ENCODE peak calls at places on chromosome 6, in seven cellular contexts. T is AG09309, X is astrocyte, U is fibroblast of pulmonary artery, B is cardiac muscle cell, J is neural crest cell, Q is gastrocnemius medialis. G is an unnamed sample.

GRCh38 chr6:139572001-139572400 is 197.6 kb upstream of the CITED2 start:
- DNase-seq in B (no peak), J (no peak), T (no peak), X (no peak), Q (no peak), U (no peak), G (no peak)

GRCh38 chr6:548517-548916 is 108.4 kb downstream of the HUS1B start:
- DNase-seq in J (no peak), T (no peak), Q (no peak), X (no peak), B (no peak), U (no peak), G (no peak)

GRCh38 chr6:110357696-110358535 is at the start of gene METTL24:
- DNase-seq in X (no peak), B (peak; percentile 56), J (peak; percentile 40), Q (no peak), T (no peak), U (no peak), G (no peak)

GRCh38 chr6:37514377-37514776 is 14.7 kb upstream of the CCDC167 start:
- DNase-seq in J (no peak), T (no peak), U (no peak), X (peak; percentile 44), B (no peak), Q (no peak), G (no peak)

GRCh38 chr6:156993713-156994112 is 216.5 kb downstream of the ARID1B start:
- DNase-seq in Q (no peak), B (no peak), X (no peak), T (no peak), U (no peak), J (no peak), G (no peak)

GRCh38 chr6:7257521-7258230 is 55.3 kb downstream of the SSR1 start:
- DNase-seq in J (no peak), T (no peak), X (no peak), Q (no peak), B (no peak), U (no peak), G (no peak)

GRCh38 chr6:116969211-116969863 is 92.3 kb downstream of the RFX6 start:
- DNase-seq in X (peak; percentile 10), U (peak; percentile 64), B (peak; percentile 69), J (peak; percentile 29), T (no peak), Q (no peak), G (peak; percentile 17)

GRCh38 chr6:156585859-156586258 is 191.3 kb upstream of the ARID1B start:
- DNase-seq in B (no peak), J (no peak), U (no peak), T (no peak), Q (no peak), X (no peak), G (no peak)

GRCh38 chr6:46771556-46771955 is 21.6 kb upstream of the MEP1A start:
- DNase-seq in J (no peak), U (no peak), B (no peak), X (no peak), Q (no peak), T (no peak), G (no peak)

GRCh38 chr6:140398076-140398475 is 1023.6 kb upstream of the CITED2 start:
- DNase-seq in T (no peak), U (no peak), B (no peak), Q (no peak), X (no peak), J (no peak), G (no peak)

GRCh38 chr6:108157972-108158441 is 7.8 kb upstream of the NR2E1 start:
- DNase-seq in T (no peak), J (no peak), X (no peak), Q (no peak), B (no peak), U (no peak), G (no peak)

GRCh38 chr6:52749546-52750152 is 13.6 kb downstream of the GSTA2 start:
- DNase-seq in U (no peak), Q (no peak), X (no peak), J (no peak), T (no peak), B (no peak), G (no peak)

GRCh38 chr6:116430860-116431259 is 30.3 kb upstream of the CALHM6 start:
- DNase-seq in B (no peak), J (no peak), Q (no peak), X (no peak), U (no peak), T (no peak), G (no peak)

GRCh38 chr6:40640591-40641293 is 53.6 kb upstream of the LRFN2 start:
- DNase-seq in U (peak; percentile 1), T (no peak), B (peak; percentile 27), J (peak; percentile 5), Q (no peak), X (no peak), G (no peak)

GRCh38 chr6:163635315-163635714 is 220.8 kb downstream of the QKI start:
- DNase-seq in J (no peak), T (no peak), B (no peak), X (no peak), U (no peak), Q (no peak), G (no peak)

GRCh38 chr6:112470396-112470795 is 123.3 kb downstream of the RFPL4B start:
- DNase-seq in Q (no peak), J (no peak), U (no peak), B (no peak), T (no peak), X (peak; percentile 46), G (no peak)

GRCh38 chr6:139708342-139709199 is 334.1 kb upstream of the CITED2 start:
- DNase-seq in B (peak; percentile 85), J (no peak), T (peak; percentile 87), U (peak; percentile 83), X (peak; percentile 94), Q (no peak), G (no peak)

GRCh38 chr6:1312193-1312443 is 220 bp downstream of the FOXQ1 start:
- DNase-seq in Q (no peak), X (no peak), J (no peak), B (no peak), T (no peak), U (no peak), G (no peak)

GRCh38 chr6:33299237-33299944 is 649 bp upstream of the RGL2 start:
- DNase-seq in Q (peak; percentile 89), U (peak; percentile 92), X (peak; percentile 82), T (peak; percentile 62), B (peak; percentile 93), J (peak; percentile 81), G (peak; percentile 78)

GRCh38 chr6:3318226-3318625 is 59.5 kb downstream of the PSMG4 start:
- DNase-seq in J (no peak), X (no peak), U (no peak), T (no peak), Q (no peak), B (no peak), G (no peak)

GRCh38 chr6:135280375-135281136 is 99.4 kb downstream of the MYB start:
- DNase-seq in T (no peak), Q (no peak), B (no peak), X (peak; percentile 53), J (no peak), U (peak; percentile 71), G (no peak)

DNA sequence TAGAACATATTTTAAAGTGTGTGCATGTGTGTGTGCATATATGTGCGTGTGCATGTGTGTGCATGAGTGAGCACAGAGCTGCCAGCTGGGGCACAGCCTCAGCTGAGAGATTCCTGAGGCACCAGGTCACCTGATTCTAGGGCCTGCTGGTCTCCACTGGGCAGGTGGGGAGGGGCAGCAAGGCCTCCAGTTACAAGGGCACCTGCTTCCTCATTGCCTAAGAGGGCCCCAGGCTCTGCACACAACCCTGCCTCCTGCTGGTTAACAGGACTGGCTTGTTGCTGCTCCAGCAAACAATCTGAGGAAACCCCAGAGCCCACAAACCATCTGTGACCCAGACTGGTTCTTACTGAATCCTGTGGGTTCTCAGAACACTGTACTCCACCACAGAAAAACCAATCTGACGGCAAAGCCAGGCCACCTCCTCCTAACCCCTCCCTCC is 22.9 kb upstream of the UBE2J1 start:
- DNase-seq in J (no peak), X (no peak), T (no peak), B (peak; percentile 82), U (no peak), Q (peak; percentile 94), G (no peak)
- TF ChIP-seq CTCF in J (peak; percentile 56), X (no peak), T (no peak), B (no peak), U (peak; percentile 16), Q (peak; percentile 52), G (peak; percentile 17)

DNA sequence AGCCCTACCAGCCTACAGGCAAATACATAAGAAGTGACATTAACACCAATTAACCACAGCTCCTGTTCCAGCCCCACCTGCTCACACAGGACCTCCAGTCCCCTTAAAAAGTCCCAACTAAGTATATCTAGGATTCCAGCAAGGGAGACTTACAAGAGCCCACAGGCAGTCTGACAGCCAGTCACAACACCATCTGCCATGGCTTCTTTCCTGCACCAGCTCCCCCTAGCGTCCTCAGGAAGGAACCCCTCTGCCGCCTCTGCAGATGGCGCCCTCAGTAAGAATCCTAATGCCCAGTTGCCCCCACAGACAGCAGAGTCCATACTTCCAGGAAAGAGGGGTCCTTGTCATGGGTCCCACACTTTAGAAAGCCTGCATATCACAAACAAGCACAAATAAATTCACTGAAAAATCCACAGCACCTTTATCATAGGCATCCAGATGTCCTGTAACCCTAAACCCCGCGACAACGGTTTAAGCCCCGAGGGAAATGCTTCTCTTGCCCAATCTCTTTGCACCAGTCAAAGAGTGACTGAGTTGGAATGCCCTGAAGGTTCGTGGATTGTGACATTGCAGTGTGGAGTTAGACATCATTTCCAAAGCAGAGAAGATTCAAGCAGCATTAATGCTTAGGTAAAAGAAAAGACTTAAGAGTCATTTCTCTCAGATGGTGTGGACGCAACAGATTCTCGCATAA is 121.9 kb downstream of the HIVEP2 start:
- DNase-seq in X (no peak), Q (peak; percentile 46), B (peak; percentile 21), U (no peak), J (no peak), T (no peak), G (no peak)
- TF ChIP-seq CTCF in X (no peak), Q (peak; percentile 44), B (peak; percentile 27), U (peak; percentile 16), J (peak; percentile 54), T (peak; percentile 23), G (peak; percentile 54)

GRCh38 chr6:153790881-153791473 is 248.1 kb upstream of the OPRM1 start:
- DNase-seq in T (no peak), J (peak; percentile 18), U (peak; percentile 54), X (peak; percentile 59), Q (no peak), B (peak; percentile 49), G (no peak)

GRCh38 chr6:153787341-153787606 is 251.8 kb upstream of the OPRM1 start:
- DNase-seq in J (no peak), Q (no peak), X (no peak), T (no peak), U (no peak), B (no peak), G (no peak)

GRCh38 chr6:153790048-153790447 is 249.0 kb upstream of the OPRM1 start:
- DNase-seq in U (peak; percentile 94), X (peak; percentile 86), T (no peak), Q (no peak), B (no peak), J (no peak), G (no peak)
- TF ChIP-seq CTCF in U (peak; percentile 28), X (peak; percentile 31), T (no peak), Q (no peak), B (peak; percentile 12), J (no peak), G (no peak)

DNA sequence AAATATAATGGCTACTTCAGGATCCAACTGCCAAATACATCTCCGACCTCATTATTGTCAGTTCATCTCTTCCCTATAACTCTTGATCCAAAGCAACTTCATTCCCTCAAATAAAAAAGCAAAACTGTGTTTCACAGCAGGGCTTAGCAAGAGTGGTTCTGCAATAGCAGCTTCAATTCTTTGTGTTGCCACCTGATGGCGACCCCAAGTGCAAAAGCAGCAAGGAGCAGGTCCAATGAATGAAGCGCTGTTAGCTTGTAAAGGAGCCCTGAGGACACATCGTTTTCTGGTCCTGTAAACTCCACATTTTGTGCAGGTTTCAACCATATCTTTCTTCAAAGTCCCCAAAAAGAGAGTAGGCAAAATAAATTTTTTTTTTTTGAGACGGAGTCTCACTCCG is 19.6 kb downstream of the RTN4IP1 start:
- DNase-seq in X (no peak), U (no peak), J (no peak), T (no peak), B (peak; percentile 47), Q (no peak), G (no peak)
- TF ChIP-seq CTCF in X (no peak), U (peak; percentile 25), J (peak; percentile 51), T (peak; percentile 28), B (peak; percentile 20), Q (no peak), G (peak; percentile 21)